ENCODE peak calls at places on chromosomes 3 and 15, in four cellular contexts. One of them, this sample, is unnamed.
A peak's percentile ranks its signal among the peaks of the same experiment; 100 is the strongest.

GRCh38 chr3:159877924-159878323 is 110.7 kb upstream of the IL12A start:
- DNase-seq in activated T-cell treated with anti-CD3 and anti-CD28 coated beads for 1 hour: no peak
- DNase-seq in midbrain: no peak
- DNase-seq in activated CD4-positive, alpha-beta T cell treated with anti-CD3 and anti-CD28 coated beads, Interleukin-2, amount 50 U/mL, for 1 hour: no peak
- DNase-seq in this sample: no peak

GRCh38 chr15:37076543-37076942 is 23.8 kb downstream of the MEIS2 start:
- DNase-seq in activated T-cell treated with anti-CD3 and anti-CD28 coated beads for 1 hour: no peak
- DNase-seq in activated CD4-positive, alpha-beta T cell treated with anti-CD3 and anti-CD28 coated beads, Interleukin-2, amount 50 U/mL, for 1 hour: no peak
- DNase-seq in midbrain: no peak
- DNase-seq in this sample: no peak

GRCh38 chr3:150763122-150763840 is at the start of gene SIAH2:
- DNase-seq in activated T-cell treated with anti-CD3 and anti-CD28 coated beads for 1 hour: peak; percentile 87
- DNase-seq in midbrain: peak; percentile 94
- DNase-seq in activated CD4-positive, alpha-beta T cell treated with anti-CD3 and anti-CD28 coated beads, Interleukin-2, amount 50 U/mL, for 1 hour: peak; percentile 91
- DNase-seq in this sample: peak; percentile 98

GRCh38 chr15:25527118-25527517 is 88.3 kb upstream of the UBE3A start:
- DNase-seq in midbrain: no peak
- DNase-seq in activated T-cell treated with anti-CD3 and anti-CD28 coated beads for 1 hour: no peak
- DNase-seq in activated CD4-positive, alpha-beta T cell treated with anti-CD3 and anti-CD28 coated beads, Interleukin-2, amount 50 U/mL, for 1 hour: no peak
- DNase-seq in this sample: no peak

GRCh38 chr3:65439641-65440040 is 599.1 kb downstream of the MAGI1 start:
- DNase-seq in midbrain: peak; percentile 84
- DNase-seq in activated T-cell treated with anti-CD3 and anti-CD28 coated beads for 1 hour: no peak
- DNase-seq in activated CD4-positive, alpha-beta T cell treated with anti-CD3 and anti-CD28 coated beads, Interleukin-2, amount 50 U/mL, for 1 hour: no peak
- DNase-seq in this sample: peak; percentile 86

GRCh38 chr15:77185242-77185785 is 114.4 kb upstream of the TSPAN3 start:
- DNase-seq in activated CD4-positive, alpha-beta T cell treated with anti-CD3 and anti-CD28 coated beads, Interleukin-2, amount 50 U/mL, for 1 hour: no peak
- DNase-seq in activated T-cell treated with anti-CD3 and anti-CD28 coated beads for 1 hour: no peak
- DNase-seq in midbrain: no peak
- DNase-seq in this sample: no peak

GRCh38 chr3:56917337-56917697 is 115.6 kb upstream of the ARHGEF3 start:
- DNase-seq in midbrain: no peak
- DNase-seq in activated CD4-positive, alpha-beta T cell treated with anti-CD3 and anti-CD28 coated beads, Interleukin-2, amount 50 U/mL, for 1 hour: no peak
- DNase-seq in activated T-cell treated with anti-CD3 and anti-CD28 coated beads for 1 hour: no peak
- DNase-seq in this sample: no peak

GRCh38 chr3:143597774-143598652 is 250.3 kb downstream of the SLC9A9 start:
- DNase-seq in activated CD4-positive, alpha-beta T cell treated with anti-CD3 and anti-CD28 coated beads, Interleukin-2, amount 50 U/mL, for 1 hour: no peak
- DNase-seq in midbrain: no peak
- DNase-seq in activated T-cell treated with anti-CD3 and anti-CD28 coated beads for 1 hour: no peak
- DNase-seq in this sample: no peak

GRCh38 chr15:43529141-43529540 is 11.7 kb downstream of the MAP1A start:
- DNase-seq in midbrain: no peak
- DNase-seq in activated CD4-positive, alpha-beta T cell treated with anti-CD3 and anti-CD28 coated beads, Interleukin-2, amount 50 U/mL, for 1 hour: no peak
- DNase-seq in activated T-cell treated with anti-CD3 and anti-CD28 coated beads for 1 hour: no peak
- DNase-seq in this sample: no peak

GRCh38 chr3:48999085-48999858 is 7.9 kb upstream of the WDR6 start:
- DNase-seq in midbrain: no peak
- DNase-seq in activated CD4-positive, alpha-beta T cell treated with anti-CD3 and anti-CD28 coated beads, Interleukin-2, amount 50 U/mL, for 1 hour: no peak
- DNase-seq in activated T-cell treated with anti-CD3 and anti-CD28 coated beads for 1 hour: no peak
- DNase-seq in this sample: no peak

GRCh38 chr15:31312220-31312619 is 14.4 kb upstream of the KLF13 start:
- DNase-seq in midbrain: no peak
- DNase-seq in activated T-cell treated with anti-CD3 and anti-CD28 coated beads for 1 hour: no peak
- DNase-seq in activated CD4-positive, alpha-beta T cell treated with anti-CD3 and anti-CD28 coated beads, Interleukin-2, amount 50 U/mL, for 1 hour: no peak
- DNase-seq in this sample: no peak

GRCh38 chr15:34691024-34691423 is 63.8 kb downstream of the GJD2 start:
- DNase-seq in midbrain: no peak
- DNase-seq in activated CD4-positive, alpha-beta T cell treated with anti-CD3 and anti-CD28 coated beads, Interleukin-2, amount 50 U/mL, for 1 hour: no peak
- DNase-seq in activated T-cell treated with anti-CD3 and anti-CD28 coated beads for 1 hour: no peak
- DNase-seq in this sample: no peak

GRCh38 chr3:147113293-147114045 is 292.9 kb downstream of the ZIC4 start:
- DNase-seq in midbrain: no peak
- DNase-seq in activated CD4-positive, alpha-beta T cell treated with anti-CD3 and anti-CD28 coated beads, Interleukin-2, amount 50 U/mL, for 1 hour: no peak
- DNase-seq in activated T-cell treated with anti-CD3 and anti-CD28 coated beads for 1 hour: no peak
- DNase-seq in this sample: no peak

GRCh38 chr3:79765854-79766253 is 1.9 kb downstream of the ROBO1 start:
- DNase-seq in midbrain: no peak
- DNase-seq in activated CD4-positive, alpha-beta T cell treated with anti-CD3 and anti-CD28 coated beads, Interleukin-2, amount 50 U/mL, for 1 hour: no peak
- DNase-seq in activated T-cell treated with anti-CD3 and anti-CD28 coated beads for 1 hour: no peak
- DNase-seq in this sample: no peak

GRCh38 chr3:144362126-144362525 is 390.5 kb downstream of the DIPK2A start:
- DNase-seq in midbrain: no peak
- DNase-seq in activated T-cell treated with anti-CD3 and anti-CD28 coated beads for 1 hour: no peak
- DNase-seq in activated CD4-positive, alpha-beta T cell treated with anti-CD3 and anti-CD28 coated beads, Interleukin-2, amount 50 U/mL, for 1 hour: no peak
- DNase-seq in this sample: no peak

GRCh38 chr3:11604139-11604895 is 39.4 kb downstream of the VGLL4 start:
- DNase-seq in midbrain: no peak
- DNase-seq in activated CD4-positive, alpha-beta T cell treated with anti-CD3 and anti-CD28 coated beads, Interleukin-2, amount 50 U/mL, for 1 hour: no peak
- DNase-seq in activated T-cell treated with anti-CD3 and anti-CD28 coated beads for 1 hour: no peak
- DNase-seq in this sample: no peak

GRCh38 chr3:22495241-22495640 is 707.9 kb upstream of the UBE2E2 start:
- DNase-seq in activated T-cell treated with anti-CD3 and anti-CD28 coated beads for 1 hour: no peak
- DNase-seq in midbrain: no peak
- DNase-seq in activated CD4-positive, alpha-beta T cell treated with anti-CD3 and anti-CD28 coated beads, Interleukin-2, amount 50 U/mL, for 1 hour: no peak
- DNase-seq in this sample: no peak

GRCh38 chr3:162765524-162765923 is 1268.9 kb downstream of the OTOL1 start:
- DNase-seq in midbrain: no peak
- DNase-seq in activated T-cell treated with anti-CD3 and anti-CD28 coated beads for 1 hour: no peak
- DNase-seq in activated CD4-positive, alpha-beta T cell treated with anti-CD3 and anti-CD28 coated beads, Interleukin-2, amount 50 U/mL, for 1 hour: no peak
- DNase-seq in this sample: no peak

GRCh38 chr3:73490453-73491311 is 134.1 kb downstream of the PDZRN3 start:
- DNase-seq in activated T-cell treated with anti-CD3 and anti-CD28 coated beads for 1 hour: no peak
- DNase-seq in activated CD4-positive, alpha-beta T cell treated with anti-CD3 and anti-CD28 coated beads, Interleukin-2, amount 50 U/mL, for 1 hour: no peak
- DNase-seq in midbrain: no peak
- DNase-seq in this sample: no peak

GRCh38 chr3:157467165-157467564 is 30.5 kb downstream of the PTX3 start:
- DNase-seq in midbrain: no peak
- DNase-seq in activated CD4-positive, alpha-beta T cell treated with anti-CD3 and anti-CD28 coated beads, Interleukin-2, amount 50 U/mL, for 1 hour: no peak
- DNase-seq in activated T-cell treated with anti-CD3 and anti-CD28 coated beads for 1 hour: no peak
- DNase-seq in this sample: no peak

GRCh38 chr3:148379763-148380162 is 317.9 kb upstream of the AGTR1 start:
- DNase-seq in midbrain: peak; percentile 33
- DNase-seq in activated T-cell treated with anti-CD3 and anti-CD28 coated beads for 1 hour: no peak
- DNase-seq in activated CD4-positive, alpha-beta T cell treated with anti-CD3 and anti-CD28 coated beads, Interleukin-2, amount 50 U/mL, for 1 hour: no peak
- DNase-seq in this sample: no peak

GRCh38 chr3:192802957-192803899 is 75.9 kb upstream of the FGF12 start:
- DNase-seq in midbrain: peak; percentile 55
- DNase-seq in activated T-cell treated with anti-CD3 and anti-CD28 coated beads for 1 hour: no peak
- DNase-seq in activated CD4-positive, alpha-beta T cell treated with anti-CD3 and anti-CD28 coated beads, Interleukin-2, amount 50 U/mL, for 1 hour: no peak
- DNase-seq in this sample: peak; percentile 80

GRCh38 chr3:134211797-134212196 is 38.9 kb downstream of the RYK start:
- DNase-seq in activated T-cell treated with anti-CD3 and anti-CD28 coated beads for 1 hour: no peak
- DNase-seq in activated CD4-positive, alpha-beta T cell treated with anti-CD3 and anti-CD28 coated beads, Interleukin-2, amount 50 U/mL, for 1 hour: peak; percentile 6
- DNase-seq in midbrain: no peak
- DNase-seq in this sample: no peak

GRCh38 chr15:32901192-32901591 is 183.4 kb downstream of the GREM1 start:
- DNase-seq in midbrain: no peak
- DNase-seq in activated CD4-positive, alpha-beta T cell treated with anti-CD3 and anti-CD28 coated beads, Interleukin-2, amount 50 U/mL, for 1 hour: no peak
- DNase-seq in activated T-cell treated with anti-CD3 and anti-CD28 coated beads for 1 hour: no peak
- DNase-seq in this sample: no peak

GRCh38 chr3:108620250-108620649 is 30.7 kb downstream of the DZIP3 start:
- DNase-seq in activated CD4-positive, alpha-beta T cell treated with anti-CD3 and anti-CD28 coated beads, Interleukin-2, amount 50 U/mL, for 1 hour: no peak
- DNase-seq in midbrain: no peak
- DNase-seq in activated T-cell treated with anti-CD3 and anti-CD28 coated beads for 1 hour: no peak
- DNase-seq in this sample: no peak